ENCODE peak calls at places on chromosomes 13 and 19, in ten cellular contexts. One of them, this sample, is unnamed.

GRCh38 chr19:38564981-38565685 is 52.6 kb downstream of the MAP4K1 start:
- DNase-seq in A549: no peak
- DNase-seq in tibial nerve: no peak
- DNase-seq in A673: no peak
- DNase-seq in fibroblast of mammary gland: no peak
- DNase-seq in CD8-positive, alpha-beta T cell: peak; percentile 60
- DNase-seq in fibroblast of the aortic adventitia: no peak
- DNase-seq in mammary epithelial cell: no peak
- DNase-seq in body of pancreas: no peak
- DNase-seq in uterus: no peak
- DNase-seq in this sample: peak; percentile 12

GRCh38 chr13:109100705-109101104 is 471.3 kb downstream of the MYO16 start:
- DNase-seq in A549: no peak
- DNase-seq in tibial nerve: no peak
- DNase-seq in A673: no peak
- DNase-seq in fibroblast of mammary gland: peak; percentile 11
- DNase-seq in CD8-positive, alpha-beta T cell: no peak
- DNase-seq in fibroblast of the aortic adventitia: no peak
- DNase-seq in mammary epithelial cell: peak; percentile 46
- DNase-seq in body of pancreas: no peak
- DNase-seq in uterus: no peak
- DNase-seq in this sample: no peak

GRCh38 chr19:53576941-53577653 is 39.2 kb downstream of the ZNF331 start:
- DNase-seq in A549: no peak
- DNase-seq in tibial nerve: no peak
- DNase-seq in A673: no peak
- DNase-seq in fibroblast of mammary gland: no peak
- DNase-seq in CD8-positive, alpha-beta T cell: no peak
- DNase-seq in fibroblast of the aortic adventitia: no peak
- DNase-seq in mammary epithelial cell: no peak
- DNase-seq in body of pancreas: no peak
- DNase-seq in uterus: no peak
- DNase-seq in this sample: no peak

GRCh38 chr19:48568345-48568886 is 16.4 kb downstream of the SULT2B1 start:
- DNase-seq in A549: peak; percentile 91
- DNase-seq in tibial nerve: peak; percentile 56
- DNase-seq in A673: peak; percentile 52
- DNase-seq in fibroblast of mammary gland: peak; percentile 91
- DNase-seq in CD8-positive, alpha-beta T cell: no peak
- DNase-seq in fibroblast of the aortic adventitia: peak; percentile 93
- DNase-seq in mammary epithelial cell: peak; percentile 85
- DNase-seq in body of pancreas: peak; percentile 63
- DNase-seq in uterus: peak; percentile 81
- DNase-seq in this sample: peak; percentile 84

GRCh38 chr19:18603255-18603957 is 3.2 kb downstream of the CRLF1 start:
- DNase-seq in A549: no peak
- DNase-seq in tibial nerve: no peak
- DNase-seq in A673: no peak
- DNase-seq in fibroblast of mammary gland: no peak
- DNase-seq in CD8-positive, alpha-beta T cell: no peak
- DNase-seq in fibroblast of the aortic adventitia: peak; percentile 26
- DNase-seq in mammary epithelial cell: no peak
- DNase-seq in body of pancreas: no peak
- DNase-seq in uterus: no peak
- DNase-seq in this sample: no peak

GRCh38 chr13:45121421-45121820 is 1.1 kb downstream of the GTF2F2 start:
- DNase-seq in A549: no peak
- DNase-seq in tibial nerve: no peak
- DNase-seq in A673: peak; percentile 48
- DNase-seq in fibroblast of mammary gland: peak; percentile 49
- DNase-seq in CD8-positive, alpha-beta T cell: no peak
- DNase-seq in fibroblast of the aortic adventitia: peak; percentile 42
- DNase-seq in mammary epithelial cell: peak; percentile 43
- DNase-seq in body of pancreas: no peak
- DNase-seq in uterus: no peak
- DNase-seq in this sample: peak; percentile 60

GRCh38 chr19:44817725-44818469 is 9.0 kb downstream of the BCAM start:
- DNase-seq in A549: no peak
- DNase-seq in tibial nerve: no peak
- DNase-seq in A673: no peak
- DNase-seq in fibroblast of mammary gland: no peak
- DNase-seq in CD8-positive, alpha-beta T cell: no peak
- DNase-seq in fibroblast of the aortic adventitia: no peak
- DNase-seq in mammary epithelial cell: no peak
- DNase-seq in body of pancreas: no peak
- DNase-seq in uterus: no peak
- DNase-seq in this sample: no peak

GRCh38 chr19:27740396-27740795 is 1472.6 kb downstream of the UQCRFS1 start:
- DNase-seq in A549: no peak
- DNase-seq in tibial nerve: no peak
- DNase-seq in A673: no peak
- DNase-seq in fibroblast of mammary gland: no peak
- DNase-seq in CD8-positive, alpha-beta T cell: peak; percentile 25
- DNase-seq in fibroblast of the aortic adventitia: no peak
- DNase-seq in mammary epithelial cell: no peak
- DNase-seq in body of pancreas: no peak
- DNase-seq in uterus: no peak
- DNase-seq in this sample: no peak

GRCh38 chr19:662207-662961 is 630 bp downstream of the RNF126 start:
- DNase-seq in A549: no peak
- DNase-seq in tibial nerve: no peak
- DNase-seq in A673: no peak
- DNase-seq in fibroblast of mammary gland: peak; percentile 37
- DNase-seq in CD8-positive, alpha-beta T cell: peak; percentile 84
- DNase-seq in fibroblast of the aortic adventitia: peak; percentile 19
- DNase-seq in mammary epithelial cell: peak; percentile 50
- DNase-seq in body of pancreas: peak; percentile 63
- DNase-seq in uterus: no peak
- DNase-seq in this sample: no peak

GRCh38 chr13:39036212-39036611 is 1.7 kb downstream of the PROSER1 start:
- DNase-seq in A549: no peak
- DNase-seq in tibial nerve: no peak
- DNase-seq in A673: no peak
- DNase-seq in fibroblast of mammary gland: no peak
- DNase-seq in CD8-positive, alpha-beta T cell: no peak
- DNase-seq in fibroblast of the aortic adventitia: peak; percentile 25
- DNase-seq in mammary epithelial cell: peak; percentile 37
- DNase-seq in body of pancreas: no peak
- DNase-seq in uterus: no peak
- DNase-seq in this sample: no peak
- H3K4me3 ChIP-seq in A549: peak overlapping the region; percentile 75
- H3K4me3 ChIP-seq in tibial nerve: peak overlapping the region; percentile 71
- H3K4me3 ChIP-seq in A673: peak overlapping the region; percentile 89
- H3K4me3 ChIP-seq in fibroblast of mammary gland: peak overlapping the region; percentile 98
- H3K4me3 ChIP-seq in CD8-positive, alpha-beta T cell: peak overlapping the region; percentile 93
- H3K4me3 ChIP-seq in fibroblast of the aortic adventitia: peak overlapping the region; percentile 96
- H3K4me3 ChIP-seq in mammary epithelial cell: peak overlapping the region; percentile 74
- H3K4me3 ChIP-seq in body of pancreas: no peak overlapping the region
- H3K4me3 ChIP-seq in uterus: peak overlapping the region; percentile 98
- H3K4me3 ChIP-seq in this sample: peak overlapping the region; percentile 91

GRCh38 chr13:111503905-111504695 is 183.7 kb downstream of the TEX29 start:
- DNase-seq in A549: no peak
- DNase-seq in tibial nerve: no peak
- DNase-seq in A673: no peak
- DNase-seq in fibroblast of mammary gland: no peak
- DNase-seq in CD8-positive, alpha-beta T cell: no peak
- DNase-seq in fibroblast of the aortic adventitia: no peak
- DNase-seq in mammary epithelial cell: no peak
- DNase-seq in body of pancreas: no peak
- DNase-seq in uterus: no peak
- DNase-seq in this sample: no peak

GRCh38 chr13:111503376-111503775 is 182.9 kb downstream of the TEX29 start:
- DNase-seq in A549: no peak
- DNase-seq in tibial nerve: no peak
- DNase-seq in A673: no peak
- DNase-seq in fibroblast of mammary gland: no peak
- DNase-seq in CD8-positive, alpha-beta T cell: no peak
- DNase-seq in fibroblast of the aortic adventitia: no peak
- DNase-seq in mammary epithelial cell: no peak
- DNase-seq in body of pancreas: no peak
- DNase-seq in uterus: no peak
- DNase-seq in this sample: no peak

GRCh38 chr13:111506621-111507020 is 186.2 kb downstream of the TEX29 start:
- DNase-seq in A549: no peak
- DNase-seq in tibial nerve: no peak
- DNase-seq in A673: no peak
- DNase-seq in fibroblast of mammary gland: no peak
- DNase-seq in CD8-positive, alpha-beta T cell: no peak
- DNase-seq in fibroblast of the aortic adventitia: no peak
- DNase-seq in mammary epithelial cell: no peak
- DNase-seq in body of pancreas: no peak
- DNase-seq in uterus: no peak
- DNase-seq in this sample: no peak

GRCh38 chr13:111506131-111506530 is 185.7 kb downstream of the TEX29 start:
- DNase-seq in A549: no peak
- DNase-seq in tibial nerve: no peak
- DNase-seq in A673: no peak
- DNase-seq in fibroblast of mammary gland: no peak
- DNase-seq in CD8-positive, alpha-beta T cell: no peak
- DNase-seq in fibroblast of the aortic adventitia: no peak
- DNase-seq in mammary epithelial cell: no peak
- DNase-seq in body of pancreas: no peak
- DNase-seq in uterus: no peak
- DNase-seq in this sample: no peak

DNA sequence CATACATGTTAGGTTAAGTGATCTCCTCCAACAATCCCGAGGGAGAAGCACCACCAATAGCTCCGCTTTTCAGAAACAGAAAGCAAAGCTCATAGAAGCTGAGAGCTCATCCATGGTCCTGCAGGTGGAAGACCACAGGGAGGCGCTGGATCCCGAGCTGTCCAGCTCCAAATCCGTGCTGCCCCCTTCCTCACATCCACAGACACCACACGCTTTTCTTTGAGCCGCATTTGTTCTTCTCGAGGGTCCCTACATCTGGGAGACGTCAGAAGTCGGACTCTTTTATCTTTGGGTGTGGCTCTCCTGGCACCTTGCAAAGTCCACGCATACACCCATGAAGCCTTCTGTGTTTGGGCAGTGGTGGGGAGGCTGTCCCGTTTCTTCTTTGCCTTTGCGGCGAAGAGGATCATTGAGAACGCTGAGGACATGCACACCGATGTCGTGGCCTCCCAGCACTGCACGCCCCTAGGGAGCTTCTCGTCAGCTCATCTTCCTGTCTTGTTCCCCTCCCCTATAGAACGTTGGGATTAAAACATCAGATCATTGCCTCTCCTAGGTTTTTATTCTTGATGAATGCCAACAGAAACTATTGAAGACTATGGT is 184.8 kb downstream of the TEX29 start:
- DNase-seq in A549: peak; percentile 18
- DNase-seq in tibial nerve: no peak
- DNase-seq in A673: peak; percentile 49
- DNase-seq in fibroblast of mammary gland: no peak
- DNase-seq in CD8-positive, alpha-beta T cell: no peak
- DNase-seq in fibroblast of the aortic adventitia: no peak
- DNase-seq in mammary epithelial cell: no peak
- DNase-seq in body of pancreas: no peak
- DNase-seq in uterus: no peak
- DNase-seq in this sample: no peak
- TF ChIP-seq CTCF in A549: peak; percentile 13
- TF ChIP-seq CTCF in tibial nerve: no peak
- TF ChIP-seq CTCF in A673: peak; percentile 65
- TF ChIP-seq CTCF in fibroblast of mammary gland: no peak
- TF ChIP-seq CTCF in CD8-positive, alpha-beta T cell: no peak
- TF ChIP-seq CTCF in fibroblast of the aortic adventitia: no peak
- TF ChIP-seq CTCF in mammary epithelial cell: no peak
- TF ChIP-seq CTCF in body of pancreas: peak; percentile 27
- TF ChIP-seq CTCF in uterus: no peak
- TF ChIP-seq CTCF in this sample: no peak

GRCh38 chr13:100300213-100300612 is 211.3 kb downstream of the PCCA start:
- DNase-seq in A549: no peak
- DNase-seq in tibial nerve: no peak
- DNase-seq in A673: peak; percentile 64
- DNase-seq in fibroblast of mammary gland: no peak
- DNase-seq in CD8-positive, alpha-beta T cell: no peak
- DNase-seq in fibroblast of the aortic adventitia: no peak
- DNase-seq in mammary epithelial cell: no peak
- DNase-seq in body of pancreas: no peak
- DNase-seq in uterus: no peak
- DNase-seq in this sample: no peak

GRCh38 chr13:100298691-100299090 is 209.8 kb downstream of the PCCA start:
- DNase-seq in A549: no peak
- DNase-seq in tibial nerve: no peak
- DNase-seq in A673: peak; percentile 98
- DNase-seq in fibroblast of mammary gland: no peak
- DNase-seq in CD8-positive, alpha-beta T cell: no peak
- DNase-seq in fibroblast of the aortic adventitia: no peak
- DNase-seq in mammary epithelial cell: no peak
- DNase-seq in body of pancreas: no peak
- DNase-seq in uterus: no peak
- DNase-seq in this sample: no peak

GRCh38 chr13:100298116-100298681 is 209.3 kb downstream of the PCCA start:
- DNase-seq in A549: no peak
- DNase-seq in tibial nerve: no peak
- DNase-seq in A673: peak; percentile 95
- DNase-seq in fibroblast of mammary gland: no peak
- DNase-seq in CD8-positive, alpha-beta T cell: no peak
- DNase-seq in fibroblast of the aortic adventitia: no peak
- DNase-seq in mammary epithelial cell: no peak
- DNase-seq in body of pancreas: no peak
- DNase-seq in uterus: no peak
- DNase-seq in this sample: no peak

GRCh38 chr13:100300708-100301107 is 211.8 kb downstream of the PCCA start:
- DNase-seq in A549: no peak
- DNase-seq in tibial nerve: no peak
- DNase-seq in A673: peak; percentile 83
- DNase-seq in fibroblast of mammary gland: no peak
- DNase-seq in CD8-positive, alpha-beta T cell: no peak
- DNase-seq in fibroblast of the aortic adventitia: no peak
- DNase-seq in mammary epithelial cell: peak; percentile 6
- DNase-seq in body of pancreas: no peak
- DNase-seq in uterus: no peak
- DNase-seq in this sample: no peak

DNA sequence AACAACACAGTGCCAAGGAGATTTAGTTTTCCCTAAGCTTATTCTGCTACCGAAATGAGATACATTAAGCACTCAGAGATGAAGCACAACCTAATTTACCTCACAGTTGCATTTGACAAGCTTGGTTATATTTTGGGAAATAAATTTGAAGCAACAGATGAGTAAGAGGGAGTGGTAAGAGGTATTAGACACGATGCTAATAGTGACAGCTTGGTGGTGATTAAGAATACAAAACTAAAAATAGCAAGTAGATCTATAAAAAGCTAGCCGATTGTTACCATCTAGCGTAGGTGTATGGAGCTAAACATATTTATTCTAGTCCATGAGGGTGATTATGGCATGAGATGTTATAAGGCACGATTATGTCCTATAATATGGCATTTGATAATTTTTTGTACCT is 208.5 kb downstream of the PCCA start:
- DNase-seq in A549: no peak
- DNase-seq in tibial nerve: no peak
- DNase-seq in A673: peak; percentile 50
- DNase-seq in fibroblast of mammary gland: no peak
- DNase-seq in CD8-positive, alpha-beta T cell: no peak
- DNase-seq in fibroblast of the aortic adventitia: no peak
- DNase-seq in mammary epithelial cell: no peak
- DNase-seq in body of pancreas: no peak
- DNase-seq in uterus: no peak
- DNase-seq in this sample: no peak
- H3K4me3 ChIP-seq in A549: no peak overlapping the region
- H3K4me3 ChIP-seq in tibial nerve: no peak overlapping the region
- H3K4me3 ChIP-seq in A673: peak overlapping the region; percentile 1
- H3K4me3 ChIP-seq in fibroblast of mammary gland: no peak overlapping the region
- H3K4me3 ChIP-seq in CD8-positive, alpha-beta T cell: no peak overlapping the region
- H3K4me3 ChIP-seq in fibroblast of the aortic adventitia: no peak overlapping the region
- H3K4me3 ChIP-seq in mammary epithelial cell: no peak overlapping the region
- H3K4me3 ChIP-seq in body of pancreas: no peak overlapping the region
- H3K4me3 ChIP-seq in uterus: no peak overlapping the region
- H3K4me3 ChIP-seq in this sample: no peak overlapping the region

GRCh38 chr13:28273919-28274318 is 135.6 kb downstream of the PAN3 start:
- DNase-seq in A549: no peak
- DNase-seq in tibial nerve: no peak
- DNase-seq in A673: peak; percentile 34
- DNase-seq in fibroblast of mammary gland: peak; percentile 4
- DNase-seq in CD8-positive, alpha-beta T cell: no peak
- DNase-seq in fibroblast of the aortic adventitia: no peak
- DNase-seq in mammary epithelial cell: no peak
- DNase-seq in body of pancreas: no peak
- DNase-seq in uterus: no peak
- DNase-seq in this sample: no peak
- TF ChIP-seq CTCF in A549: no peak
- TF ChIP-seq CTCF in tibial nerve: no peak
- TF ChIP-seq CTCF in A673: peak; percentile 42
- TF ChIP-seq CTCF in fibroblast of mammary gland: no peak
- TF ChIP-seq CTCF in CD8-positive, alpha-beta T cell: no peak
- TF ChIP-seq CTCF in fibroblast of the aortic adventitia: no peak
- TF ChIP-seq CTCF in mammary epithelial cell: no peak
- TF ChIP-seq CTCF in body of pancreas: no peak
- TF ChIP-seq CTCF in uterus: no peak
- TF ChIP-seq CTCF in this sample: no peak